ENCODE peak calls at places on chromosomes 12 and 14, in five cellular contexts. J is right cardiac atrium, G is substantia nigra, M is GM23338, S is upper lobe of right lung. E is an unnamed sample.

GRCh38 chr14:22689186-22689585 is 45.0 kb upstream of the OR6J1 start:
- DNase-seq in J (no peak), G (no peak), M (no peak), S (no peak), E (no peak)

GRCh38 chr12:88408828-88409227 is 171.4 kb downstream of the KITLG start:
- DNase-seq in S (no peak), M (no peak), J (no peak), G (no peak), E (no peak)

GRCh38 chr14:100850841-100851585 is 25.1 kb downstream of the MEG3 start:
- DNase-seq in J (peak), G (no peak), S (peak), M (peak), E (peak)

GRCh38 chr14:88002421-88002820 is 2.5 kb upstream of the GPR65 start:
- DNase-seq in M (no peak), G (no peak), S (no peak), J (no peak), E (no peak)

GRCh38 chr12:51821423-51822260 is 26.9 kb downstream of the FIGNL2 start:
- DNase-seq in J (no peak), M (peak), S (no peak), G (no peak), E (no peak)

GRCh38 chr14:90774316-90774715 is 41.9 kb downstream of the TTC7B start:
- DNase-seq in J (no peak), G (no peak), M (no peak), S (no peak), E (no peak)

GRCh38 chr12:108596854-108597558 is 878 bp downstream of the TMEM119 start:
- DNase-seq in M (no peak), S (no peak), J (no peak), G (no peak), E (no peak)

GRCh38 chr12:55831407-55831880 is 2.1 kb upstream of the DNAJC14 start:
- DNase-seq in G (no peak), S (no peak), M (no peak), J (no peak), E (no peak)

GRCh38 chr12:53701518-53702264 is 25.6 kb downstream of the CALCOCO1 start:
- DNase-seq in S (peak), J (peak), G (peak), M (peak), E (peak)

GRCh38 chr12:53698948-53699672 is 23.2 kb upstream of the ATP5MC2 start:
- DNase-seq in M (no peak), G (no peak), S (no peak), J (no peak), E (no peak)

GRCh38 chr12:53699673-53700015 is 23.8 kb upstream of the ATP5MC2 start:
- DNase-seq in G (no peak), M (no peak), J (no peak), S (no peak), E (no peak)

GRCh38 chr12:53703746-53704145 is 23.5 kb downstream of the CALCOCO1 start:
- DNase-seq in G (no peak), J (no peak), S (no peak), M (no peak), E (no peak)

GRCh38 chr12:53700567-53700966 is 24.7 kb upstream of the ATP5MC2 start:
- DNase-seq in S (no peak), G (no peak), J (no peak), M (no peak), E (no peak)
- H3K27ac ChIP-seq in S (no peak), G (no peak), J (no peak), M (no peak), E (no peak)

GRCh38 chr12:49644620-49644994 is 21.2 kb downstream of the PRPF40B start:
- DNase-seq in J (peak), G (peak), M (peak), S (peak), E (peak)

GRCh38 chr12:49643135-49643534 is 19.8 kb downstream of the PRPF40B start:
- DNase-seq in G (no peak), J (no peak), M (no peak), S (no peak), E (no peak)

GRCh38 chr12:49642370-49642802 is 19.0 kb downstream of the PRPF40B start:
- DNase-seq in S (no peak), G (no peak), M (no peak), J (no peak), E (peak)

GRCh38 chr12:49643961-49644619 is 20.7 kb downstream of the PRPF40B start:
- DNase-seq in G (no peak), S (no peak), M (no peak), J (no peak), E (no peak)

DNA sequence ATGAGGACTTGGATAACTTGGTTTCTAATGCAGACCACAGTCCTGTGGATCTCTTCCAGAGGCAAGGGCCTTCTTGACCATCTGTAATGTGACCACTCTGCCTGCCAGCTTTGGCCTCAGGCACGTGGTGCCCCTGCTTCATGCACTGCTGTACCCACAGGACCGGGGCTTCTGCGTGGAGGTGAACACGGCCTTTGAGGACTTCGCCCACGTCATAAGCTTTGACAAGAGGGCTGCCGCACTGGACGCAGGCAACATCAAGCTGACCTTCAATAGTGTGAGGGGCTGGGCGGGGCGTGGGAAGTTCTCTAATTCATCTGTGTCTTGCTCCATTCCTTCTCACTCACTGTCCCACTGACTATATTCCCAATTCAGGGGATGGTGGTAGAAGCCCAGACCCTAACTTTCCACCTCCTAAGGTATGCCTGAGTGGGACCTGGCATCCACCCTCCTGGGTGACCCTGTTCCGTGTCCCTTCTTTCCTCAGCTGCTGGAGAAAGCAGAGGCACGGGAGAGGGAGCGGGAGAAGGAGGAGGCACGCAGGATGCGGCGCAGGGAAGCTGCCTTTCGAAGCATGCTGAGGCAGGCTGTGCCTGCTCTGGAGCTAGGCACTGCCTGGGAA is 18.5 kb downstream of the PRPF40B start:
- DNase-seq in S (no peak), J (no peak), M (no peak), G (no peak), E (peak)
- H3K27ac ChIP-seq in S (no peak), J (no peak), M (no peak), G (no peak), E (no peak)

DNA sequence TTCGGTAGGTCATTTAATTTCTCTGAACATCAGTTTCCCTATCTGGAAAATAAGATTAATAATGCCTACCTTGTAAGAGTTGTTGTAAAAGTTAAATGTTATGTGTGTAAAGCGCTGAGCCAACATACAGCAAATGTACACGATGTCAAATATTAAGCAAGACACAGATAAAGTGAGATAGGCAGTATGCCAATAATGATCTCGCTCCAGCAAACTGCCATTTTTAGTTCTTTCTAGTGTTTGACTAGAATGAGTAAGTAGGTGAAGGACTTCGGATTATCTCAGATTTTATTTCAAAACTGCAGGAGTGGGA is 838 bp downstream of the DHRS7 start:
- DNase-seq in G (no peak), S (no peak), M (no peak), J (no peak), E (no peak)
- H3K27ac ChIP-seq in G (peak), S (peak), M (no peak), J (peak), E (peak)

GRCh38 chr12:14900521-14901227 is 15.0 kb upstream of the MGP start:
- DNase-seq in S (no peak), G (no peak), M (no peak), J (no peak), E (no peak)
- H3K27ac ChIP-seq in S (no peak), G (no peak), M (no peak), J (peak), E (no peak)

GRCh38 chr12:132156145-132156709 is 12.0 kb downstream of the NOC4L start:
- DNase-seq in S (no peak), G (no peak), J (no peak), M (no peak), E (no peak)
- H3K27ac ChIP-seq in S (no peak), G (no peak), J (no peak), M (no peak), E (no peak)

GRCh38 chr14:61839452-61839851 is 77.2 kb downstream of the SNAPC1 start:
- DNase-seq in S (no peak), M (no peak), G (no peak), J (no peak), E (no peak)
- H3K27ac ChIP-seq in S (no peak), M (no peak), G (no peak), J (no peak), E (no peak)

DNA sequence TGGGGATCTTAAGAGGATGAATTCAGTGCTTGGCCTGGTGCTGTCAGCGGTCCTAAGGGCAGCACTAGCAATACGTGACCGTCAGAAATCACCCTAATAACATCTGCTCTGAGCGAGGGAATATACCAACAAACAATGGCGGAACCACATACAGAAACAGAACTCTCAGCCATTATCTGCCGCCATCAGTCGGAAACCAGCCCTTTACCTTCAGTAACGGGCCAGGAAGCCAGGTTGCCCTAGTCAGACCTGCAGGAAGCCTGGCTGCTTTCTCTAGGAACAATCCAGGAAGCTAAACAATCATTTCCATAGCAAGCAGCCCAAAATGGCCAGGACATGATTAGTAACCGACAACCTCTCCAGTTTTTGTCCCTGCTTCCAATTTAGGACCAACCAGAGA is 5.6 kb downstream of the CDCA4 start:
- DNase-seq in M (no peak), G (no peak), S (no peak), J (no peak), E (no peak)
- H3K27ac ChIP-seq in M (peak), G (no peak), S (no peak), J (no peak), E (no peak)

GRCh38 chr12:70005864-70006618 is 181.0 kb downstream of the MYRFL start:
- DNase-seq in G (no peak), S (no peak), M (no peak), J (no peak), E (no peak)
- H3K27ac ChIP-seq in G (no peak), S (no peak), M (no peak), J (no peak), E (no peak)

DNA sequence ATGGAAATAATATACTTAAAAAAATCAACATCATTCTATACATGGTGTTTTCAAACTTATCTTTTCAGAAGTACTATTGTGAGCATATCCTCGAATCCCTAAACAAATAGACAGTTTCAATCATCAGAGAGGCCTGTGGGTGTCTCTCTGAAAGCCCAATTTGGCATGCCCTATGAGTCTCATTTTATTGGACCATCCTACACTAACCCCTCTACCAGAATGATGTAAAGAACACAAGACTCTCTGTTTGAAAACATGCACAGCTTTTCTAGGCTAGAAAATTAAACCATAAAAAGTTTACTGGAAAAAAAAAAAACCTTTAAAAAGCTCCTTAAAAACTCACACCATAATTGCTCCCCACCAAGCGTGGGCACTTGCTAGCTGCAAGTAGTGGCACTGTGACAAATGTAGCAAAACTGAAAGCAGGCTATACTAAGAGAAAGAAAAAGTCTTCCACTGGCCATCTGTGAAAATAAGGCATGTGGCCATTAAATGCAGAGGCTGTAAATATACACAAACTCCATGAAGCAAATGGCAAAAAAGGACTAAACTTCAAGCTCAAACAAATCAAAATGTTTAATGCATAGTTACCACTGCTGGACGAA is 394.2 kb downstream of the SOX5 start:
- DNase-seq in S (no peak), J (no peak), M (no peak), G (no peak), E (no peak)
- H3K27ac ChIP-seq in S (no peak), J (no peak), M (no peak), G (no peak), E (no peak)

E was measured in gastrocnemius medialis.